ENCODE peak calls at places on chromosomes 7 and 10, in six cellular contexts. W, U, H, K, I and Z are unnamed samples.
A peak's percentile ranks its signal among the peaks of the same experiment; 100 is the strongest.

GRCh38 chr10:25682203-25682950 is 251.7 kb upstream of the MYO3A start:
- DNase-seq in H (peak; percentile 81), W (peak; percentile 71), K (no peak), U (no peak), I (no peak), Z (no peak)

GRCh38 chr10:94123253-94123995 is 129.7 kb downstream of the PLCE1 start:
- DNase-seq in K (no peak), W (no peak), I (peak; percentile 78), U (peak; percentile 18), H (no peak), Z (no peak)

GRCh38 chr7:48875300-48875916 is 48.9 kb upstream of the CDC14C start:
- DNase-seq in H (peak; percentile 65), K (no peak), U (peak; percentile 11), I (peak; percentile 38), W (peak; percentile 50), Z (peak; percentile 28)

GRCh38 chr10:102827597-102827975 is 9.6 kb downstream of the CYP17A1 start:
- DNase-seq in U (no peak), W (no peak), I (no peak), K (no peak), H (no peak), Z (no peak)

GRCh38 chr10:97676770-97677581 is 10.1 kb downstream of the AVPI1 start:
- DNase-seq in U (peak; percentile 47), I (peak; percentile 26), W (no peak), H (peak; percentile 47), K (no peak), Z (no peak)

GRCh38 chr10:30557884-30558283 is 71.7 kb downstream of the LYZL2 start:
- DNase-seq in U (no peak), W (no peak), I (peak; percentile 72), H (no peak), K (no peak), Z (no peak)

GRCh38 chr10:112775892-112776679 is 174.0 kb upstream of the TCF7L2 start:
- DNase-seq in K (no peak), H (no peak), U (peak; percentile 24), I (no peak), W (no peak), Z (no peak)

GRCh38 chr7:70693300-70693689 is 438.6 kb upstream of the GALNT17 start:
- DNase-seq in K (no peak), U (no peak), W (no peak), I (peak; percentile 26), H (no peak), Z (peak; percentile 41)

GRCh38 chr7:42494722-42495121 is 257.7 kb upstream of the GLI3 start:
- DNase-seq in K (no peak), I (no peak), H (no peak), W (peak; percentile 3), U (no peak), Z (no peak)